ENCODE peak calls at places on chromosomes 2 and 18, in six cellular contexts. One of them, this sample, is unnamed.

GRCh38 chr2:41495050-41495449 is 552.8 kb upstream of the PKDCC start:
- DNase-seq in H9: no peak
- DNase-seq in neuronal stem cell: no peak
- DNase-seq in trophoblast cell: no peak
- DNase-seq in H1: no peak
- DNase-seq in IMR-90: no peak
- DNase-seq in this sample: no peak

GRCh38 chr18:48137354-48138208 is 207.1 kb upstream of the SMAD2 start:
- DNase-seq in H9: no peak
- DNase-seq in neuronal stem cell: no peak
- DNase-seq in trophoblast cell: no peak
- DNase-seq in H1: no peak
- DNase-seq in IMR-90: no peak
- DNase-seq in this sample: no peak

GRCh38 chr18:4351005-4351404 is 104.1 kb downstream of the DLGAP1 start:
- DNase-seq in H9: no peak
- DNase-seq in neuronal stem cell: no peak
- DNase-seq in trophoblast cell: no peak
- DNase-seq in H1: no peak
- DNase-seq in IMR-90: no peak
- DNase-seq in this sample: no peak

GRCh38 chr2:65182570-65182969 is 45.1 kb upstream of the ACTR2 start:
- DNase-seq in H9: no peak
- DNase-seq in neuronal stem cell: no peak
- DNase-seq in trophoblast cell: no peak
- DNase-seq in H1: no peak
- DNase-seq in IMR-90: no peak
- DNase-seq in this sample: no peak

GRCh38 chr18:10140461-10140911 is 226.7 kb downstream of the VAPA start:
- DNase-seq in H9: no peak
- DNase-seq in neuronal stem cell: no peak
- DNase-seq in trophoblast cell: peak
- DNase-seq in H1: no peak
- DNase-seq in IMR-90: peak
- DNase-seq in this sample: peak

GRCh38 chr18:11654736-11655604 is 34.1 kb upstream of the GNAL start:
- DNase-seq in H9: peak
- DNase-seq in neuronal stem cell: peak
- DNase-seq in trophoblast cell: peak
- DNase-seq in H1: peak
- DNase-seq in IMR-90: peak
- DNase-seq in this sample: peak

GRCh38 chr2:111930875-111931274 is 32.5 kb downstream of the MERTK start:
- DNase-seq in H9: no peak
- DNase-seq in neuronal stem cell: no peak
- DNase-seq in trophoblast cell: no peak
- DNase-seq in H1: no peak
- DNase-seq in IMR-90: peak
- DNase-seq in this sample: peak

GRCh38 chr2:174633621-174633927 is 36.0 kb upstream of the WIPF1 start:
- DNase-seq in H9: no peak
- DNase-seq in neuronal stem cell: no peak
- DNase-seq in trophoblast cell: no peak
- DNase-seq in H1: no peak
- DNase-seq in IMR-90: no peak
- DNase-seq in this sample: no peak

GRCh38 chr2:45055261-45055660 is 46.0 kb upstream of the SIX2 start:
- DNase-seq in H9: no peak
- DNase-seq in neuronal stem cell: no peak
- DNase-seq in trophoblast cell: no peak
- DNase-seq in H1: no peak
- DNase-seq in IMR-90: no peak
- DNase-seq in this sample: no peak

GRCh38 chr2:166092889-166093288 is 34.9 kb downstream of the SCN1A start:
- DNase-seq in H9: no peak
- DNase-seq in neuronal stem cell: no peak
- DNase-seq in trophoblast cell: peak
- DNase-seq in H1: no peak
- DNase-seq in IMR-90: peak
- DNase-seq in this sample: peak

GRCh38 chr2:38750011-38750792 is 959 bp downstream of the SRSF7 start:
- DNase-seq in H9: no peak
- DNase-seq in neuronal stem cell: peak
- DNase-seq in trophoblast cell: peak
- DNase-seq in H1: no peak
- DNase-seq in IMR-90: peak
- DNase-seq in this sample: no peak
- H3K23ac ChIP-seq in H9: no peak
- H3K23ac ChIP-seq in neuronal stem cell: peak
- H3K23ac ChIP-seq in trophoblast cell: no peak
- H3K23ac ChIP-seq in H1: no peak
- H3K23ac ChIP-seq in IMR-90: peak
- H3K23ac ChIP-seq in this sample: no peak

DNA sequence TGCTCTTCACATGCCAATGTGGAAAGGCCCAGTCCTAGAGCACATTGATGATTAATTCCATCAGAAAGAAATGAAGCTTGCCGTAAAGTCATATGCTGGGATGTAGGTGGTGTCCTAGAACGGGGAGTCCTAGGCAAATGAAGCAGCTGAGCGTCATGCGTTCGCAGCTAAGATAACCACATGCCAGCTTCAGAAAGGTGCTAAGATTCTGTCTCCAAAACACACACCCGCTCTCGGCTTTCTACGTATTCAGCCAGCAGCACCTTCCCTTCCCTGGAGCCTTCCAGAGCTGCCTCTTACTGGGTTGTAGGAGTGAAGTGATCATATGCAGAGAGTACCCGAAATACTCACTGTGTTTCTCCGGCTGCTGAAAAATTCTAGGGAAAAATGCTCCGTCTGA is 421.6 kb upstream of the ID2 start:
- DNase-seq in H9: no peak
- DNase-seq in neuronal stem cell: no peak
- DNase-seq in trophoblast cell: no peak
- DNase-seq in H1: no peak
- DNase-seq in IMR-90: no peak
- DNase-seq in this sample: no peak
- H2AFZ ChIP-seq in H9: no peak
- H2AFZ ChIP-seq in neuronal stem cell: no peak
- H2AFZ ChIP-seq in trophoblast cell: no peak
- H2AFZ ChIP-seq in H1: no peak
- H2AFZ ChIP-seq in IMR-90: no peak
- H2AFZ ChIP-seq in this sample: no peak

GRCh38 chr2:30195011-30195410 is 36.3 kb upstream of the LBH start:
- DNase-seq in H9: no peak
- DNase-seq in neuronal stem cell: no peak
- DNase-seq in trophoblast cell: no peak
- DNase-seq in H1: no peak
- DNase-seq in IMR-90: no peak
- DNase-seq in this sample: no peak
- H3K23ac ChIP-seq in H9: no peak
- H3K23ac ChIP-seq in neuronal stem cell: no peak
- H3K23ac ChIP-seq in trophoblast cell: no peak
- H3K23ac ChIP-seq in H1: no peak
- H3K23ac ChIP-seq in IMR-90: no peak
- H3K23ac ChIP-seq in this sample: no peak

DNA sequence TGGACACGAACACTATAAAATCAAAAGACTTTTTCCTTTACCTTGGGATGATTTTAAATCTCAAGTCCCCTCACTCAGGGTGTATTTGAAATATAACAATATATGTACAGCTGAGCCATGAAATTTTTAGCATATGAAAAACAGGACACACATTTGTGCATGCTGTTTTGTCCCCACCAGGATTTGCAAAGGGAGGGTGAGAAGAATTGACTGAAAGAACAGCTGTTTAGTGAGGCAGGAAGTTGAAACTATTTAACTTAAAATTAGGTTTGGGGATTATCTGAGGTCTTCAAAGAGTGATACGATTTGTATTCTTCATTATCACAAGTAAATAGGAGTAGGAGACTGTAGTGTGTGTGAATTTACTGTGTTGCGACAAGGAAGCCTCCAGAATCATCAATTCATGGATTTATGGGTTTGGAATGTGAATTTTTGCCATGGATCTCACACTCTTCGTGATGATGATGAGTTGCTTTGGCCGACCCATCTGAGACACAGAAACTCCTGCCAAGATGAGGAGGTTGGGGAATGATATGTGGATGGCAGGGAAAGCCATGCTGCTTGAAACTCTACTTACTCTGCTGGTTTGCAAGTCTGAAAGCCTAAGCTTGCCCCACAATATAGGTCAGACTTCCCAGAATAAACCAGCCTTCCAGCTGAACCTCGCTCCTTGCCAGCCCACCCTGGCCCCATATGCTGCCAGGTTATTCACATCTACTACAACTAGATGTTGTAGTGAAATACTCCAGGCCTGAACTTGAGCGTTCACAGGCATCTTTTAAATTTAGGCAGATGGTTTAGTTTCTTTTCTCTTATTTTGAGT is 31.0 kb upstream of the SPATS2L start:
- DNase-seq in H9: no peak
- DNase-seq in neuronal stem cell: no peak
- DNase-seq in trophoblast cell: no peak
- DNase-seq in H1: no peak
- DNase-seq in IMR-90: no peak
- DNase-seq in this sample: no peak
- H2AFZ ChIP-seq in H9: no peak
- H2AFZ ChIP-seq in neuronal stem cell: peak
- H2AFZ ChIP-seq in trophoblast cell: no peak
- H2AFZ ChIP-seq in H1: peak
- H2AFZ ChIP-seq in IMR-90: no peak
- H2AFZ ChIP-seq in this sample: no peak

GRCh38 chr2:98473995-98474780 is 29.5 kb downstream of the INPP4A start:
- DNase-seq in H9: no peak
- DNase-seq in neuronal stem cell: no peak
- DNase-seq in trophoblast cell: no peak
- DNase-seq in H1: no peak
- DNase-seq in IMR-90: no peak
- DNase-seq in this sample: no peak
- H3K23ac ChIP-seq in H9: no peak
- H3K23ac ChIP-seq in neuronal stem cell: no peak
- H3K23ac ChIP-seq in trophoblast cell: no peak
- H3K23ac ChIP-seq in H1: no peak
- H3K23ac ChIP-seq in IMR-90: no peak
- H3K23ac ChIP-seq in this sample: no peak

DNA sequence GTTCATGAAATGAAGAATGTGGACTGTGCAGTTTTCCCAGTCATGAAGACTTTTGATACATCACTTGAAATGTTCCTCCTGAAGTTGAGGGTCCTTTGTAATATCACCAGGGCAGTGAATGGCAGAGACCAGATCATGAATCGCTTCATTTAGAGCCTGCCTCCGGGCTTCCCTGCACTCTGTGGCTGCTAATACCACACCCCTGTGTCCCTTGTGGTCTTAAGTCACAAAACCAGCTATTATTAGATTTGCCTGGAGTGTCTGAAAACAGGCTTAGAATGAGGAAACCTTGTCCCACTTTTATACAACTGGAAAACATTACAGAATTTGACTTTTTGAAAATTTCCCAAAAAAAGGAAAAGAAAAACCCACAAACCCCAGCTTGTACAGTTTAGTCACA is 147.9 kb downstream of the MGAT5 start:
- DNase-seq in H9: no peak
- DNase-seq in neuronal stem cell: no peak
- DNase-seq in trophoblast cell: no peak
- DNase-seq in H1: no peak
- DNase-seq in IMR-90: no peak
- DNase-seq in this sample: peak
- H2AFZ ChIP-seq in H9: no peak
- H2AFZ ChIP-seq in neuronal stem cell: no peak
- H2AFZ ChIP-seq in trophoblast cell: no peak
- H2AFZ ChIP-seq in H1: no peak
- H2AFZ ChIP-seq in IMR-90: no peak
- H2AFZ ChIP-seq in this sample: no peak

GRCh38 chr18:62394001-62394763 is 69.1 kb downstream of the TNFRSF11A start:
- DNase-seq in H9: no peak
- DNase-seq in neuronal stem cell: no peak
- DNase-seq in trophoblast cell: no peak
- DNase-seq in H1: no peak
- DNase-seq in IMR-90: no peak
- DNase-seq in this sample: no peak
- H3K23ac ChIP-seq in H9: no peak
- H3K23ac ChIP-seq in neuronal stem cell: no peak
- H3K23ac ChIP-seq in trophoblast cell: no peak
- H3K23ac ChIP-seq in H1: no peak
- H3K23ac ChIP-seq in IMR-90: no peak
- H3K23ac ChIP-seq in this sample: no peak

GRCh38 chr18:77250501-77250925 is 865 bp downstream of the GALR1 start:
- DNase-seq in H9: peak
- DNase-seq in neuronal stem cell: peak
- DNase-seq in trophoblast cell: no peak
- DNase-seq in H1: no peak
- DNase-seq in IMR-90: no peak
- DNase-seq in this sample: no peak
- H2AFZ ChIP-seq in H9: no peak
- H2AFZ ChIP-seq in neuronal stem cell: no peak
- H2AFZ ChIP-seq in trophoblast cell: no peak
- H2AFZ ChIP-seq in H1: peak
- H2AFZ ChIP-seq in IMR-90: no peak
- H2AFZ ChIP-seq in this sample: no peak

GRCh38 chr2:128261245-128262128 is 57.2 kb downstream of the HS6ST1 start:
- DNase-seq in H9: peak
- DNase-seq in neuronal stem cell: no peak
- DNase-seq in trophoblast cell: no peak
- DNase-seq in H1: no peak
- DNase-seq in IMR-90: no peak
- DNase-seq in this sample: no peak
- H3K23ac ChIP-seq in H9: no peak
- H3K23ac ChIP-seq in neuronal stem cell: peak
- H3K23ac ChIP-seq in trophoblast cell: no peak
- H3K23ac ChIP-seq in H1: no peak
- H3K23ac ChIP-seq in IMR-90: no peak
- H3K23ac ChIP-seq in this sample: no peak

This sample was measured in mesenchymal stem cell.